ENCODE peak calls at places on chromosomes 3 and 15, in seven cellular contexts. V is nephron progenitor cell; L is H9; W is fibroblast of mammary gland; I is activated CD8-positive, alpha-beta T cell treated with anti-CD3 and anti-CD28 coated beads for 36 hours; X is right lobe of liver; S is tibial artery. R is an unnamed sample.

GRCh38 chr3:117563063-117563462 is 853.5 kb downstream of the TUSC7 start:
- DNase-seq in S (no peak), V (no peak), L (no peak), I (no peak), X (no peak), W (no peak), R (no peak)

GRCh38 chr3:69200384-69201068 is 78.1 kb upstream of the LMOD3 start:
- DNase-seq in L (no peak), X (peak; percentile 54), S (no peak), I (peak; percentile 78), W (peak; percentile 78), V (peak; percentile 33), R (no peak)

GRCh38 chr3:45773714-45774449 is 22.5 kb downstream of the SLC6A20 start:
- DNase-seq in W (no peak), S (no peak), I (no peak), V (no peak), X (no peak), L (peak; percentile 4), R (no peak)

GRCh38 chr15:31799711-31800321 is 230.5 kb upstream of the CHRNA7 start:
- DNase-seq in I (no peak), X (no peak), L (no peak), V (no peak), W (peak; percentile 72), S (no peak), R (peak; percentile 33)

GRCh38 chr15:45326280-45326679 is 52.1 kb downstream of the GATM start:
- DNase-seq in L (no peak), V (no peak), I (no peak), X (no peak), S (no peak), W (no peak), R (no peak)

GRCh38 chr3:16173696-16174355 is 654 bp upstream of the GALNT15 start:
- DNase-seq in I (no peak), X (no peak), V (no peak), S (no peak), W (peak; percentile 89), L (peak; percentile 5), R (no peak)

GRCh38 chr15:92020765-92021164 is 167.3 kb downstream of the SLCO3A1 start:
- DNase-seq in L (no peak), X (no peak), I (no peak), V (no peak), W (peak; percentile 49), S (no peak), R (no peak)

GRCh38 chr15:70463453-70463834 is 299.9 kb downstream of the UACA start:
- DNase-seq in L (no peak), X (no peak), W (no peak), I (no peak), S (no peak), V (no peak), R (peak; percentile 61)

GRCh38 chr15:33096134-33096533 is 98.4 kb downstream of the FMN1 start:
- DNase-seq in S (no peak), V (no peak), X (no peak), W (no peak), I (no peak), L (no peak), R (no peak)

GRCh38 chr3:96813820-96814580 is 394 bp upstream of the EPHA6 start:
- DNase-seq in V (peak; percentile 72), S (peak; percentile 72), X (peak; percentile 58), L (peak; percentile 56), W (peak; percentile 48), I (peak; percentile 11), R (peak; percentile 52)

GRCh38 chr3:175073209-175073905 is 214.2 kb downstream of the NAALADL2 start:
- DNase-seq in W (peak; percentile 68), X (no peak), S (no peak), I (no peak), L (no peak), V (no peak), R (no peak)

GRCh38 chr3:134212898-134213665 is 37.6 kb downstream of the RYK start:
- DNase-seq in W (peak; percentile 75), L (peak; percentile 83), S (peak; percentile 81), I (peak; percentile 94), X (peak; percentile 73), V (peak; percentile 94), R (peak; percentile 67)

GRCh38 chr3:156477306-156477705 is 77.6 kb downstream of the SSR3 start:
- DNase-seq in V (no peak), L (peak; percentile 32), X (no peak), W (peak; percentile 68), I (no peak), S (no peak), R (no peak)

GRCh38 chr15:85730001-85730820 is 64.5 kb downstream of the KLHL25 start:
- DNase-seq in S (peak; percentile 45), V (peak; percentile 37), L (no peak), I (peak; percentile 64), X (no peak), W (peak; percentile 77), R (peak; percentile 71)

GRCh38 chr3:197718904-197719303 is 17.8 kb downstream of the RUBCN start:
- DNase-seq in L (no peak), S (no peak), I (no peak), V (no peak), X (no peak), W (peak; percentile 91), R (no peak)

GRCh38 chr3:42043116-42043796 is 47.9 kb upstream of the TRAK1 start:
- DNase-seq in L (peak; percentile 92), I (no peak), V (peak; percentile 69), X (no peak), S (no peak), W (peak; percentile 81), R (no peak)

GRCh38 chr3:126557415-126557745 is 1.4 kb downstream of the C3orf22 start:
- DNase-seq in X (peak; percentile 14), I (no peak), L (peak; percentile 22), S (peak; percentile 59), V (no peak), W (no peak), R (no peak)

GRCh38 chr3:16477501-16477900 is 36.0 kb downstream of the RFTN1 start:
- DNase-seq in W (peak; percentile 46), V (no peak), I (no peak), S (no peak), X (no peak), L (no peak), R (no peak)

GRCh38 chr3:100796556-100796955 is 87.3 kb downstream of the TFG start:
- DNase-seq in X (no peak), S (no peak), W (peak; percentile 54), V (no peak), L (no peak), I (no peak), R (no peak)

GRCh38 chr3:60552581-60552980 is 698.7 kb downstream of the FHIT start:
- DNase-seq in W (peak; percentile 2), I (no peak), L (no peak), S (no peak), V (no peak), X (no peak), R (no peak)

GRCh38 chr3:24220859-24221657 is 273.6 kb downstream of the THRB start:
- DNase-seq in S (peak; percentile 77), V (no peak), I (no peak), L (no peak), X (no peak), W (peak; percentile 97), R (no peak)

GRCh38 chr3:54433846-54434245 is 311.5 kb downstream of the CACNA2D3 start:
- DNase-seq in I (no peak), X (no peak), L (peak; percentile 88), V (peak; percentile 42), W (no peak), S (no peak), R (no peak)

GRCh38 chr3:52090131-52090548 is 33.8 kb upstream of the DUSP7 start:
- DNase-seq in W (peak; percentile 87), X (no peak), L (no peak), V (no peak), S (peak; percentile 91), I (no peak), R (no peak)

GRCh38 chr3:17810759-17811158 is 68.3 kb upstream of the TBC1D5 start:
- DNase-seq in V (no peak), I (no peak), W (peak; percentile 18), S (no peak), X (no peak), L (no peak), R (no peak)

GRCh38 chr3:185199671-185200070 is 46.8 kb upstream of the C3orf70 start:
- DNase-seq in L (no peak), X (no peak), W (no peak), I (no peak), S (no peak), V (no peak), R (no peak)
- TF ChIP-seq CTCF in L (peak; percentile 35), X (no peak), W (no peak), I (no peak), S (no peak), V (no peak), R (no peak)

GRCh38 chr3:136008221-136008620 is 42.7 kb downstream of the PPP2R3A start:
- DNase-seq in I (no peak), X (no peak), L (no peak), V (no peak), W (no peak), S (no peak), R (no peak)

DNA sequence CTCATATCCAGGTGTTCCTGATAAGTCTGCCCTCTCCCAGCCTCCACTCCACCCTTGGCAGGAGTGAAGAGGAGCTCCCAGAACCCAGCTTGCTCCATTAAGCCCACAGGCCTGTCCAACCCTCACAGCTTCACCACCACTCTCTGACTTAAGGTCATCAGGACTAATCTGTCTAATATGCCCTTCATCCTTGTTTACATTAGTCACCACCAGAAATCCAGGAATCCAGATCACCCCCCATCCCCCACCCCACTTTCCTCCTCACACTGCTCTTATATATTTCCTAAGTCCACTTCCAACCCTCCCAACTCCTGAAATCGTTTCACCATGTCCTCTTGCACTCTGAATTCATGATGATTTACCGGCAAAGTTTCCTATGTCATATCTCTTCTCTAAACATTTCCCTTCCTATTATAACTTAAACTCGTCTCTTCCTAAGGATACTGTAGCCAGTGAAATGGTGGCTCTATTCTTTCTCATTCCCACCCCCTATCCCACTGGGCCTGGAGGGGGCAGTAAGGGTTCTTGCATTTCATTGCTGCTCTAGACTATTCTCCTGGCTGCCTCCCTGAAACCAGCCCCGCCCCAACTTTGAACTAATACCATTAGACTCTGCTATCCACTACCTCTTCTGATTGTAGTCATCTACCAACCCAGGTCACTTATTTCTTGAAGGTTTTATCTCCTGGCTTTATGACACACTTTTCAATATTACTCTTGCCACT is 43.4 kb downstream of the PPP2R3A start:
- DNase-seq in S (no peak), V (no peak), L (no peak), I (no peak), X (no peak), W (peak; percentile 33), R (no peak)
- TF ChIP-seq CTCF in S (no peak), V (no peak), L (peak; percentile 18), I (no peak), X (no peak), W (no peak), R (no peak)

DNA sequence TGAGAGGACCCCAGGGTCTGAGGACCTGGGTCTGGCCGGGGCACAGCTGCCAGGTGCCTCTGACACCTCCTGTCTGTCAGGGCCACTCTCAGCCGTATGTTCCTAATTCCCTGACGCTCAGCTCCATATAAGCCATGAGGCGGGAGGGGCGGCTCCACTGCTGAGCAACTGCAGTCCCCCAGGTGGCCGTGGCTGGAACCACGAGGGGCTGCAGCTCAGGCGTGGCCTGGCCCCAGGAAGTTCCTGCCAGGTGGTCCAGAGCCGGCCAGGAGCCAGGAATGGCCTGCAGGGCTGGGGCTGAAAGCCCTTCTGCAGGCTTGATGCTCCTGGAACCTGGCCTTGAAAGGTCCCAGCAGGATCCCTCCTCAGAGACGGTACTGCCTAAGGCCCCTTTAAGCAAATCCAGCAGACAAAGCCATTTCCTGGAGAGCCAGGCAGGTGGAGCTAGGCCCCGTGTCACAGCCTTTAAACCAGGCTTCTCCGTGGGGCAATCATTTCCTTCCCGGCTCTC is 118.0 kb downstream of the CHSY1 start:
- DNase-seq in S (no peak), I (no peak), L (peak; percentile 71), X (peak; percentile 12), W (no peak), V (no peak), R (no peak)
- TF ChIP-seq CTCF in S (no peak), I (no peak), L (peak; percentile 27), X (no peak), W (no peak), V (no peak), R (no peak)

GRCh38 chr3:179653106-179653776 is 401 bp downstream of the USP13 start:
- DNase-seq in W (peak; percentile 71), L (peak; percentile 72), I (peak; percentile 68), S (peak; percentile 84), V (peak; percentile 73), X (peak; percentile 82), R (peak; percentile 73)
- TF ChIP-seq CTCF in W (no peak), L (peak; percentile 15), I (no peak), S (no peak), V (no peak), X (no peak), R (no peak)